ENCODE peak calls at places on chromosome 3, in nine cellular contexts. Q is GM23248; F is left colon; U is activated CD8-positive, alpha-beta memory T cell treated with anti-CD3 and anti-CD28 coated beads for 4 hours; A is aorta; L is colonic mucosa; K is NCI-H2081; W is NCI-H1105 treated with DMSO at 0.1 percent for 48 hours; E is HEK293T. N is an unnamed sample.

GRCh38 chr3:197356275-197356674 is 57.9 kb upstream of the DLG1 start:
- DNase-seq in Q (peak; percentile 27), F (peak; percentile 19), U (no peak), A (peak; percentile 63), L (no peak), K (no peak), W (no peak), E (no peak), N (no peak)

GRCh38 chr3:29436612-29437313 is 155.9 kb downstream of the RBMS3 start:
- DNase-seq in Q (peak; percentile 14), F (no peak), U (no peak), A (no peak), L (no peak), K (no peak), W (no peak), E (no peak), N (no peak)

GRCh38 chr3:190673157-190673556 is 159.3 kb downstream of the IL1RAP start:
- DNase-seq in Q (peak; percentile 51), F (no peak), U (no peak), A (no peak), L (no peak), K (no peak), W (no peak), E (no peak), N (peak; percentile 4)

GRCh38 chr3:126146034-126146433 is 34.4 kb downstream of the ALDH1L1 start:
- DNase-seq in Q (no peak), F (no peak), U (no peak), A (no peak), L (peak; percentile 13), K (no peak), W (no peak), E (no peak), N (peak; percentile 3)

GRCh38 chr3:128496602-128497304 is 3.8 kb upstream of the GATA2 start:
- DNase-seq in Q (peak; percentile 79), F (no peak), U (no peak), A (no peak), L (peak; percentile 27), K (peak; percentile 43), W (no peak), E (no peak), N (peak; percentile 94)

GRCh38 chr3:108159128-108159527 is 63.1 kb downstream of the IFT57 start:
- DNase-seq in Q (peak; percentile 55), F (no peak), U (no peak), A (no peak), L (no peak), K (no peak), W (no peak), E (no peak), N (no peak)

GRCh38 chr3:194042947-194043346 is 93.0 kb upstream of the HES1 start:
- DNase-seq in Q (peak; percentile 84), F (no peak), U (no peak), A (no peak), L (no peak), K (no peak), W (no peak), E (no peak), N (no peak)

GRCh38 chr3:197520311-197521276 is 35.2 kb downstream of the BDH1 start:
- DNase-seq in Q (no peak), F (peak; percentile 79), U (no peak), A (no peak), L (peak; percentile 92), K (peak; percentile 86), W (peak; percentile 7), E (no peak), N (peak; percentile 87)

GRCh38 chr3:127063916-127064315 is 81.0 kb downstream of the PLXNA1 start:
- DNase-seq in Q (no peak), F (no peak), U (no peak), A (no peak), L (no peak), K (no peak), W (no peak), E (no peak), N (no peak)

GRCh38 chr3:62255758-62256157 is 117.6 kb downstream of the FEZF2 start:
- DNase-seq in Q (no peak), F (no peak), U (no peak), A (no peak), L (no peak), K (no peak), W (no peak), E (no peak), N (no peak)

GRCh38 chr3:123809597-123809996 is 74.5 kb downstream of the MYLK start:
- DNase-seq in Q (peak; percentile 46), F (no peak), U (no peak), A (no peak), L (peak; percentile 7), K (no peak), W (no peak), E (no peak), N (peak; percentile 85)

GRCh38 chr3:101084404-101084803 is 91.2 kb upstream of the ABI3BP start:
- DNase-seq in Q (peak; percentile 4), F (no peak), U (no peak), A (no peak), L (no peak), K (no peak), W (peak; percentile 26), E (no peak), N (no peak)

GRCh38 chr3:159987291-159987711 is 1.3 kb upstream of the IL12A start:
- DNase-seq in Q (peak; percentile 86), F (no peak), U (no peak), A (no peak), L (no peak), K (no peak), W (no peak), E (no peak), N (peak; percentile 68)

GRCh38 chr3:183172051-183172639 is 9.6 kb upstream of the LAMP3 start:
- DNase-seq in Q (no peak), F (no peak), U (no peak), A (no peak), L (no peak), K (no peak), W (no peak), E (no peak), N (no peak)

GRCh38 chr3:131217296-131217741 is 164.3 kb upstream of the NUDT16 start:
- DNase-seq in Q (no peak), F (no peak), U (no peak), A (no peak), L (no peak), K (no peak), W (peak; percentile 9), E (peak; percentile 42), N (no peak)

GRCh38 chr3:14506626-14507344 is 33.4 kb downstream of the GRIP2 start:
- DNase-seq in Q (no peak), F (no peak), U (no peak), A (no peak), L (no peak), K (no peak), W (no peak), E (no peak), N (peak; percentile 80)

GRCh38 chr3:46095307-46095706 is 68.0 kb upstream of the XCR1 start:
- DNase-seq in Q (no peak), F (no peak), U (no peak), A (no peak), L (no peak), K (no peak), W (no peak), E (no peak), N (no peak)

GRCh38 chr3:129413687-129414506 is 14.5 kb downstream of the EFCAB12 start:
- DNase-seq in Q (peak; percentile 93), F (no peak), U (no peak), A (no peak), L (no peak), K (no peak), W (no peak), E (no peak), N (peak; percentile 93)

GRCh38 chr3:12994607-12995388 is 78.4 kb downstream of the IQSEC1 start:
- DNase-seq in Q (peak; percentile 89), F (peak; percentile 91), U (peak; percentile 75), A (peak; percentile 93), L (peak; percentile 88), K (peak; percentile 68), W (peak; percentile 46), E (peak; percentile 94), N (peak; percentile 100)

GRCh38 chr3:159652452-159652851 is 336.2 kb upstream of the IL12A start:
- DNase-seq in Q (no peak), F (peak; percentile 9), U (no peak), A (no peak), L (peak; percentile 21), K (peak; percentile 31), W (no peak), E (no peak), N (no peak)

GRCh38 chr3:30354513-30354912 is 251.9 kb upstream of the TGFBR2 start:
- DNase-seq in Q (no peak), F (no peak), U (no peak), A (peak; percentile 50), L (no peak), K (no peak), W (no peak), E (no peak), N (no peak)

GRCh38 chr3:12993623-12994356 is 79.4 kb downstream of the IQSEC1 start:
- DNase-seq in Q (peak; percentile 50), F (peak; percentile 61), U (no peak), A (peak; percentile 66), L (peak; percentile 32), K (no peak), W (peak; percentile 0), E (peak; percentile 44), N (peak; percentile 92)

GRCh38 chr3:197010556-197011351 is 18.9 kb downstream of the MELTF start:
- DNase-seq in Q (no peak), F (no peak), U (no peak), A (peak; percentile 26), L (no peak), K (peak; percentile 32), W (peak; percentile 13), E (no peak), N (no peak)

GRCh38 chr3:38562467-38562925 is 66.4 kb downstream of the EXOG start:
- DNase-seq in Q (no peak), F (no peak), U (no peak), A (no peak), L (no peak), K (no peak), W (no peak), E (no peak), N (no peak)

GRCh38 chr3:43080726-43081568 is 24.9 kb downstream of the POMGNT2 start:
- DNase-seq in Q (no peak), F (no peak), U (no peak), A (no peak), L (no peak), K (no peak), W (no peak), E (no peak), N (no peak)

GRCh38 chr3:13281657-13282527 is 138.2 kb downstream of the NUP210 start:
- DNase-seq in Q (no peak), F (peak; percentile 20), U (no peak), A (no peak), L (peak; percentile 36), K (peak; percentile 29), W (no peak), E (no peak), N (peak; percentile 85)

GRCh38 chr3:184683234-184683633 is 28.6 kb downstream of the MAGEF1 start:
- DNase-seq in Q (no peak), F (no peak), U (no peak), A (no peak), L (no peak), K (no peak), W (no peak), E (no peak), N (no peak)

GRCh38 chr3:44045476-44046275 is 196.0 kb upstream of the TOPAZ1 start:
- DNase-seq in Q (no peak), F (peak; percentile 61), U (no peak), A (peak; percentile 72), L (peak; percentile 29), K (peak; percentile 94), W (peak; percentile 88), E (no peak), N (peak; percentile 70)

GRCh38 chr3:186882881-186883685 is 40.6 kb downstream of the ADIPOQ start:
- DNase-seq in Q (peak; percentile 84), F (no peak), U (no peak), A (no peak), L (no peak), K (no peak), W (no peak), E (no peak), N (peak; percentile 93)

GRCh38 chr3:101244212-101244575 is 76.2 kb downstream of the IMPG2 start:
- DNase-seq in Q (peak; percentile 62), F (no peak), U (no peak), A (no peak), L (no peak), K (no peak), W (no peak), E (no peak), N (no peak)

GRCh38 chr3:113212155-113212844 is 943 bp downstream of the BOC start:
- DNase-seq in Q (peak; percentile 69), F (no peak), U (no peak), A (peak; percentile 53), L (no peak), K (peak; percentile 28), W (peak; percentile 27), E (no peak), N (peak; percentile 92)